ENCODE peak calls at places on chromosomes 13 and 19, in ten cellular contexts. I is fibroblast of lung, H is HAP-1, X is neuronal stem cell, R is thoracic aorta, K is foreskin fibroblast, Q is choroid plexus epithelial cell, J is endodermal cell, L is lower lobe of right lung, B is bronchial epithelial cell. Y is an unnamed sample.

GRCh38 chr19:6279931-6280591 is at the start of gene MLLT1:
- DNase-seq in X (peak; percentile 93), H (peak; percentile 93), R (peak; percentile 77), I (peak; percentile 97), Q (peak; percentile 98), L (peak; percentile 97), K (peak; percentile 99), J (peak; percentile 99), B (peak; percentile 80), Y (peak; percentile 93)

GRCh38 chr13:29520671-29521070 is 74.8 kb downstream of the SLC7A1 start:
- DNase-seq in J (no peak), X (no peak), Q (peak; percentile 92), I (peak; percentile 49), L (no peak), B (peak; percentile 52), H (no peak), K (peak; percentile 81), R (no peak), Y (no peak)

GRCh38 chr13:80235559-80236296 is 105.2 kb downstream of the SPRY2 start:
- DNase-seq in Q (peak; percentile 63), X (no peak), I (peak; percentile 25), B (peak; percentile 76), R (no peak), K (no peak), L (no peak), H (no peak), J (no peak), Y (no peak)

GRCh38 chr13:104900186-104900817 is 1635.2 kb downstream of the EFNB2 start:
- DNase-seq in Q (peak; percentile 21), K (peak; percentile 3), L (no peak), I (peak; percentile 6), R (no peak), B (no peak), H (no peak), J (no peak), X (no peak), Y (no peak)

GRCh38 chr13:110869805-110870706 is 44.8 kb downstream of the ANKRD10 start:
- DNase-seq in X (no peak), L (peak; percentile 76), H (no peak), K (peak; percentile 100), I (peak; percentile 100), R (peak; percentile 99), B (peak; percentile 100), J (peak; percentile 80), Q (peak; percentile 99), Y (peak; percentile 99)

GRCh38 chr19:19751846-19752245 is 18.9 kb upstream of the ZNF14 start:
- DNase-seq in X (no peak), H (no peak), R (no peak), B (no peak), Q (no peak), K (no peak), L (no peak), I (no peak), J (no peak), Y (no peak)

GRCh38 chr19:35264281-35265125 is 4.3 kb upstream of the USF2 start:
- DNase-seq in I (no peak), Q (no peak), H (no peak), K (no peak), R (no peak), B (no peak), X (no peak), L (peak; percentile 29), J (peak; percentile 39), Y (peak; percentile 29)

GRCh38 chr19:32296694-32297093 is 48.7 kb upstream of the ZNF507 start:
- DNase-seq in X (no peak), Q (peak; percentile 4), K (no peak), R (no peak), I (no peak), L (no peak), J (no peak), B (no peak), H (no peak), Y (no peak)

GRCh38 chr13:39321578-39321977 is 281.4 kb downstream of the LHFPL6 start:
- DNase-seq in B (no peak), J (no peak), H (no peak), L (no peak), K (peak; percentile 28), Q (peak; percentile 47), I (peak; percentile 87), R (no peak), X (no peak), Y (no peak)

GRCh38 chr19:2043864-2044708 is 7.0 kb downstream of the MKNK2 start:
- DNase-seq in X (no peak), H (no peak), B (no peak), Q (no peak), I (no peak), L (no peak), J (peak; percentile 67), K (no peak), R (no peak), Y (no peak)

GRCh38 chr19:4539697-4540581 is at the start of gene LRG1:
- DNase-seq in I (no peak), Q (peak; percentile 63), J (peak; percentile 61), K (no peak), R (no peak), B (peak; percentile 65), H (no peak), X (no peak), L (peak; percentile 88), Y (no peak)

GRCh38 chr13:102877285-102877684 is 31.5 kb downstream of the ERCC5 start:
- DNase-seq in R (no peak), B (peak; percentile 45), I (peak; percentile 22), J (no peak), Q (peak; percentile 88), L (no peak), X (no peak), H (no peak), K (no peak), Y (no peak)

DNA sequence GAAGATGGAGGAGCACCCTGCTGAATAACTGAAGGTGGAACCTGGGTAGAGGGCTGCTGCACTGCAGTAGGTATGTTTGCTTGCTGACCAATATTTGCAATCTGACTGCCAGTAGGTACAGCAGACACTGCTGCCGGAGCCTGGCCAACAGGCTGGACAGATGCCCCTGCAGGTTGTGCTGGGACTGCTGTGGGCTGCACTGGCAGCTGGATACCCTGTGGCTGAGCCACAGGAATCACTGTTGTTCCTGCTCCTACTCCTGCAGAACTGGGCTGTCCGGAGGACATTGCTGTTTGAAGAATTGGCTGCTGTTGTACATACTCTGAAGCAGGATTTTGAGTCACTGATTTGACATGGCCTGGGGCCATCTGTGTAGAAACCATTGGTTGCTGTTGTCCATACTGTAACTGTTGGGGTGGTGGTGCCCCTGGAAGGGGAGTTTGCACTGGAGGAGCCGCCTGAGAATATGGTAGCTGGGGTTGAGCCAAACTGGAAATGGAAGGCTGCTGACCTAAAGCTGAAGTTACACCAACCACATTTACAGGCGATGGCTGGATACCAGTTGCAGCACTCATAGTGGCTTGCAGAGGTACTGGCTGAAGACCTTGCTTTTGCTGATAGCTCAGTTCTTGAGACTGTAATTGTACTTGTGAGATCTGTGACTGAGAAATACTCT is 2.2 kb downstream of the TSC22D1 start:
- DNase-seq in R (no peak), L (no peak), H (peak; percentile 50), B (peak; percentile 46), J (peak; percentile 74), I (peak; percentile 57), K (peak; percentile 39), Q (peak; percentile 78), X (no peak), Y (no peak)
- H3K4me3 ChIP-seq in R (peak overlapping the region; percentile 96), L (peak overlapping the region; percentile 93), H (peak overlapping the region; percentile 17), B (no peak overlapping the region), J (peak overlapping the region; percentile 87), I (peak overlapping the region; percentile 73), K (peak overlapping the region; percentile 74), Q (peak overlapping the region; percentile 89), X (no peak overlapping the region), Y (no peak overlapping the region)

DNA sequence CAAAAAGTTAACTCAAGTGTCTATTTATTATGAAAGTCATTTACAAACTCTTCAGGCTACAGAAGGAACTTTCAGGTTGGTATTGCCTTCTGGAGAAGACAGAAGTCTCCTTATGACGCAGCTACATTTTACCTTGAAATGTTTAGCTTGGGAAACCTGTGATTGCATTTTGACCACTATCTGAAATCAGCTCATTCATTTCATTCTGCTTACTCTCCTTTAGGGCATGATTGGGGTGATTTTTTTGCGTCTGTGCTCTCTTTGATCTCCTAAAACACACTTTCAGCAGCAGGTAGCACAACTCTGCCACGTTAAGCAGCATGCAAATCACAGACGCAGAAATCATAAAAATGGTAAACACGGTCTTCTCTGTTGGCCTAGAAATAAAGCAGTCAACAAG is 9.6 kb downstream of the GJB6 start:
- DNase-seq in B (no peak), H (no peak), I (no peak), J (no peak), K (no peak), L (no peak), Q (no peak), R (no peak), X (no peak), Y (no peak)
- H3K4me3 ChIP-seq in B (no peak overlapping the region), H (no peak overlapping the region), I (no peak overlapping the region), J (no peak overlapping the region), K (no peak overlapping the region), L (no peak overlapping the region), Q (no peak overlapping the region), R (no peak overlapping the region), X (no peak overlapping the region), Y (no peak overlapping the region)

GRCh38 chr19:14529254-14530004 is at the start of gene TECR:
- DNase-seq in I (peak; percentile 100), R (peak; percentile 99), L (peak; percentile 100), J (peak; percentile 100), B (peak; percentile 99), H (peak; percentile 100), Q (peak; percentile 100), X (peak; percentile 100), K (peak; percentile 100), Y (peak; percentile 99)
- H3K4me3 ChIP-seq in I (peak within 1 kb of the TSS; percentile 84), R (peak within 1 kb of the TSS; percentile 99), L (peak within 1 kb of the TSS; percentile 83), J (peak within 1 kb of the TSS; percentile 82), B (peak within 1 kb of the TSS; percentile 71), H (peak within 1 kb of the TSS; percentile 94), Q (peak within 1 kb of the TSS; percentile 96), X (peak within 1 kb of the TSS; percentile 80), K (peak within 1 kb of the TSS; percentile 86), Y (peak within 1 kb of the TSS; percentile 60)

GRCh38 chr19:47613165-47614146 is 4.5 kb downstream of the BICRA start:
- DNase-seq in Q (peak; percentile 75), J (peak; percentile 92), I (peak; percentile 32), B (no peak), R (no peak), K (peak; percentile 64), X (peak; percentile 51), L (no peak), H (no peak), Y (no peak)
- H3K4me3 ChIP-seq in Q (no peak overlapping the region), J (no peak overlapping the region), I (no peak overlapping the region), B (no peak overlapping the region), R (peak overlapping the region; percentile 43), K (no peak overlapping the region), X (no peak overlapping the region), L (no peak overlapping the region), H (no peak overlapping the region), Y (no peak overlapping the region)